ENCODE peak calls at places on chromosome 22, in four cellular contexts. One of them, this sample, is unnamed.

GRCh38 chr22:39778055-39778454 is 115.5 kb downstream of the ENTHD1 start:
- DNase-seq in HAP-1: no peak
- DNase-seq in aorta: no peak
- DNase-seq in epithelial cell of esophagus: no peak
- DNase-seq in this sample: no peak

GRCh38 chr22:50621948-50622722 is 5.8 kb downstream of the ARSA start:
- DNase-seq in epithelial cell of esophagus: peak
- DNase-seq in HAP-1: no peak
- DNase-seq in aorta: no peak
- DNase-seq in this sample: no peak

GRCh38 chr22:19331975-19332374 is 40.5 kb upstream of the CLTCL1 start:
- DNase-seq in HAP-1: no peak
- DNase-seq in aorta: no peak
- DNase-seq in epithelial cell of esophagus: no peak
- DNase-seq in this sample: no peak

GRCh38 chr22:22704156-22704946 is 59.9 kb downstream of the GGTLC2 start:
- DNase-seq in epithelial cell of esophagus: no peak
- DNase-seq in HAP-1: no peak
- DNase-seq in aorta: no peak
- DNase-seq in this sample: no peak

GRCh38 chr22:47659467-47660302 is 897.2 kb downstream of the TBC1D22A start:
- DNase-seq in aorta: no peak
- DNase-seq in HAP-1: no peak
- DNase-seq in epithelial cell of esophagus: no peak
- DNase-seq in this sample: no peak

GRCh38 chr22:19853879-19854777 is 546 bp downstream of the GNB1L start:
- DNase-seq in epithelial cell of esophagus: no peak
- DNase-seq in aorta: peak
- DNase-seq in HAP-1: peak
- DNase-seq in this sample: peak

GRCh38 chr22:29268511-29269229 is 602 bp downstream of the EWSR1 start:
- DNase-seq in aorta: peak
- DNase-seq in epithelial cell of esophagus: peak
- DNase-seq in HAP-1: peak
- DNase-seq in this sample: peak

GRCh38 chr22:27810566-27810965 is 9.0 kb upstream of the MN1 start:
- DNase-seq in epithelial cell of esophagus: no peak
- DNase-seq in HAP-1: no peak
- DNase-seq in aorta: peak
- DNase-seq in this sample: no peak

GRCh38 chr22:23071163-23072034 is 1.1 kb downstream of the GNAZ start:
- DNase-seq in HAP-1: peak
- DNase-seq in epithelial cell of esophagus: no peak
- DNase-seq in aorta: peak
- DNase-seq in this sample: no peak

GRCh38 chr22:31346255-31346732 is at the start of gene PATZ1:
- DNase-seq in HAP-1: peak
- DNase-seq in epithelial cell of esophagus: peak
- DNase-seq in aorta: peak
- DNase-seq in this sample: peak

GRCh38 chr22:43917523-43917922 is 6.1 kb upstream of the PNPLA3 start:
- DNase-seq in HAP-1: no peak
- DNase-seq in aorta: peak
- DNase-seq in epithelial cell of esophagus: no peak
- DNase-seq in this sample: no peak

GRCh38 chr22:19495562-19496323 is 16.0 kb downstream of the CDC45 start:
- DNase-seq in HAP-1: no peak
- DNase-seq in aorta: no peak
- DNase-seq in epithelial cell of esophagus: peak
- DNase-seq in this sample: no peak

GRCh38 chr22:20758688-20759087 is 15.2 kb upstream of the SERPIND1 start:
- DNase-seq in aorta: no peak
- DNase-seq in epithelial cell of esophagus: no peak
- DNase-seq in HAP-1: peak
- DNase-seq in this sample: no peak

GRCh38 chr22:50174382-50175190 is 4.1 kb downstream of the PANX2 start:
- DNase-seq in HAP-1: no peak
- DNase-seq in aorta: peak
- DNase-seq in epithelial cell of esophagus: no peak
- DNase-seq in this sample: no peak

GRCh38 chr22:20625270-20625669 is 117.9 kb downstream of the MED15 start:
- DNase-seq in HAP-1: no peak
- DNase-seq in aorta: no peak
- DNase-seq in epithelial cell of esophagus: no peak
- DNase-seq in this sample: no peak

GRCh38 chr22:29762263-29762662 is 4.5 kb downstream of the ZMAT5 start:
- DNase-seq in epithelial cell of esophagus: peak
- DNase-seq in aorta: no peak
- DNase-seq in HAP-1: no peak
- DNase-seq in this sample: no peak

GRCh38 chr22:40517631-40518030 is 118.9 kb downstream of the MRTFA start:
- DNase-seq in aorta: no peak
- DNase-seq in HAP-1: peak
- DNase-seq in epithelial cell of esophagus: no peak
- DNase-seq in this sample: no peak

GRCh38 chr22:20013382-20013871 is 3.2 kb downstream of the ARVCF start:
- DNase-seq in HAP-1: peak
- DNase-seq in epithelial cell of esophagus: peak
- DNase-seq in aorta: peak
- DNase-seq in this sample: peak

GRCh38 chr22:30262917-30263741 is 3.5 kb downstream of the OSM start:
- DNase-seq in HAP-1: peak
- DNase-seq in epithelial cell of esophagus: peak
- DNase-seq in aorta: peak
- DNase-seq in this sample: peak

GRCh38 chr22:24440718-24441405 is 13.5 kb downstream of the ADORA2A start:
- DNase-seq in epithelial cell of esophagus: no peak
- DNase-seq in HAP-1: no peak
- DNase-seq in aorta: peak
- DNase-seq in this sample: no peak
- H3K4me3 ChIP-seq in epithelial cell of esophagus: no peak
- H3K4me3 ChIP-seq in HAP-1: no peak
- H3K4me3 ChIP-seq in aorta: no peak
- H3K4me3 ChIP-seq in this sample: no peak

DNA sequence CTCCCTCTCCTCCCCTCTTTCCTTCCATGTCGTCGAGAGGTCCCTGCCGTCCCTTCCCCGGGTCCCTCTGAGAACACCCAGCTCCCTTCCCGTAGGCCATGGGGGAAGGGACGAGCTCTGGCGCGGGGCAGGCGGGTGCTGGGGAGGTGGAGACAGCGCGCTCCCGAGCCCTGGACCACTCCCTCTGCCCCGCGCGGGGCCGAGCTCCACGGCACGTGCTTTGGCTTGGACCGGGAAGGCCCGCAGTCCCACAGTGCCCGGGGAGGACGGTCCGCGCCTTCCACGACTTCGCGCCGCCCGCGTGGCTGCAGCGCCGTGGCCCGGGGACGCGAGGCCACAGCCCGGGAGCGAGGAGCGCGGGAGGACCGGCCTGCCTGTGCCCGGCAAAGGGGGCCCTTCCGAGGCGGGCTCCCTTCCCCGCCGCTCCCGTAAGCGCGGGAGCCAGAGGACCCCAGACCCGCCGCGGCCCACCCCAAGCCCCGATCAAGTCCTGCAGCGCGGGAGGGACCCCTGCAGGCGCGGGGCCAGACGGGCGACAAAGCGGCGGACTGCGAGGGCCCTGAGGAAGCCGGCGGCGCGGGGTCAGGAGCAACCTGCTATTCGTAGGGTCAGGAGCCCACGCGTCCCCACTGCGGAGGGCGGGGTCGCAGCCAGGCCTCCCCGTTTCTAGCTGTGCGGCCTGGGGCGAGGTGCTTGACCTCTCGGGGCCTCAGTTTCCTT is 110.4 kb downstream of the WNT7B start:
- DNase-seq in epithelial cell of esophagus: no peak
- DNase-seq in aorta: no peak
- DNase-seq in HAP-1: peak
- DNase-seq in this sample: no peak
- H3K4me3 ChIP-seq in epithelial cell of esophagus: no peak
- H3K4me3 ChIP-seq in aorta: no peak
- H3K4me3 ChIP-seq in HAP-1: no peak
- H3K4me3 ChIP-seq in this sample: no peak

DNA sequence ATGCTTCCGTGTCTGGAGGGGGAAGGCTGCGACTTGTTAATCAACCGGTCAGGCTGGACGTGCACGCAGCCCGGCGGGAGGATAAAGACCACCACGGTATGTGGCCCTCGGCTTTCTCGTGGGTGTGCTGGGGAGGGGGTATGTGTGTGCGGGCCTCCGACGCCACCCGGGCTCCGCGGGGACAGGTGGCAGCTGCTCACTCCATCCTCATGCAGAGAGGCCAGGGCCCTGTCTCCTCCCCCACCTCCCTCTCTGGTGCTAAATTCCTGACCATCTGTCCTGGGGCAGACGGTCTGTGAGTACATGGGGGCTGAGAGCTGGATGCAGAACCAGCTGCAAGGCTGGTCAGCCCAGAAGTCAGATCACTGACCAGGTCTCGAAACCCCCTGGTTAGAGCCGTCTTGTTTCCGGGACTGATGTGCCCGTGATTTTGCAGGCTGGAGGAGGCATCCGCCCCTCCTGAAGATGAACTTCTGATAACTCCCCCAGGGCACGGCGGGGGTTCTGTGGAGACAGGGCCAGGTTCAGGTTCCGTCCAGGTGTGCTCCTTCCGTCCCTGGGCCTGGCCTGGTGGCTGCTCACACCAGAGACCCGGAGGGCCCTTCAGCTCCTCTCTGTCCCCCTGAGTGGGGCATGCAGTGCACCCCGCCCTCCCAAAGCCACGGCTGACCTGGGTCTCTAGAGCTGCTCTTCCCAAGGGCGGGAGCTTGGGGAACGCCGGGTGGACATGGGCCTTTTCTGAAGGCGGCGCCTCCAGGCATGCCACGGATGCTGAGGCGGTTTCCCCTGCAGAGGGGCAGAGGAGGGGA is 1119.7 kb downstream of the BRD1 start:
- DNase-seq in epithelial cell of esophagus: no peak
- DNase-seq in HAP-1: no peak
- DNase-seq in aorta: peak
- DNase-seq in this sample: no peak
- H3K4me3 ChIP-seq in epithelial cell of esophagus: no peak
- H3K4me3 ChIP-seq in HAP-1: no peak
- H3K4me3 ChIP-seq in aorta: no peak
- H3K4me3 ChIP-seq in this sample: no peak

DNA sequence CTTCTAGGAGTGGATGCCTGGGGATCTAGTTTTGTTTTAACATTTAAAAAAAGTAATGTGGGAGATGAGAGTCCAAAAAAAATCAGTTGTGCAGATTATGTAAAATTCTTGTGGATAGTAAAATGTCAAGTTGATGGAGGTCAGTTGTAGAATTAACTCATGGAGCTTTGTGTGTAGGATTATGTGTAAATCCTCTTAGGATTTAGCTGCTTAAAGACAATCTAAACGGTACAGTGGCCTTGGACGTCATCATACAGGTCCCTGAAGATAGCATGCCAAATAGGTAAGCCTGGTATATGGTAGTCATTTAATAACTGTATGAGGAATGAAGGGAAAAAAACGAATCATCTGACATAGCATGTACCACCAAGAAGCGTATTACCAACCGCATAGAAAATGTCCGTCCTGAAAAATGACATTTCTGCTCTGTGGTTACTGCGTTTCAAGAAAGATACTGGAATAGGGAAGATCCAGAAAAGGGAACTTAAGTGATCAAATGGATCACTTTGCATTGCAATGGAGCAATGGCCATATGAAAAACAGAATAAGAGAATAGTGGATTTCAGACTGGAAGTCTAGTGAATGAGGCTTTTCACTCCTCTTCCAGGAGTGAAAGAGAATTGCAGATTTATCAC is 61.3 kb downstream of the BCL2L13 start:
- DNase-seq in aorta: no peak
- DNase-seq in HAP-1: peak
- DNase-seq in epithelial cell of esophagus: no peak
- DNase-seq in this sample: no peak
- H3K4me3 ChIP-seq in aorta: no peak
- H3K4me3 ChIP-seq in HAP-1: no peak
- H3K4me3 ChIP-seq in epithelial cell of esophagus: no peak
- H3K4me3 ChIP-seq in this sample: no peak

GRCh38 chr22:46046299-46046685 is 69.3 kb upstream of the WNT7B start:
- DNase-seq in HAP-1: no peak
- DNase-seq in epithelial cell of esophagus: no peak
- DNase-seq in aorta: peak
- DNase-seq in this sample: no peak

GRCh38 chr22:46045459-46046298 is 68.7 kb upstream of the WNT7B start:
- DNase-seq in epithelial cell of esophagus: no peak
- DNase-seq in aorta: peak
- DNase-seq in HAP-1: no peak
- DNase-seq in this sample: no peak

GRCh38 chr22:46047226-46047625 is 70.3 kb upstream of the WNT7B start:
- DNase-seq in epithelial cell of esophagus: no peak
- DNase-seq in aorta: no peak
- DNase-seq in HAP-1: no peak
- DNase-seq in this sample: no peak

GRCh38 chr22:46049726-46050450 is 72.9 kb upstream of the WNT7B start:
- DNase-seq in epithelial cell of esophagus: peak
- DNase-seq in aorta: peak
- DNase-seq in HAP-1: no peak
- DNase-seq in this sample: peak

GRCh38 chr22:46047841-46048595 is 71.1 kb upstream of the WNT7B start:
- DNase-seq in epithelial cell of esophagus: no peak
- DNase-seq in HAP-1: no peak
- DNase-seq in aorta: peak
- DNase-seq in this sample: no peak
- H3K4me3 ChIP-seq in epithelial cell of esophagus: no peak
- H3K4me3 ChIP-seq in HAP-1: no peak
- H3K4me3 ChIP-seq in aorta: no peak
- H3K4me3 ChIP-seq in this sample: no peak

DNA sequence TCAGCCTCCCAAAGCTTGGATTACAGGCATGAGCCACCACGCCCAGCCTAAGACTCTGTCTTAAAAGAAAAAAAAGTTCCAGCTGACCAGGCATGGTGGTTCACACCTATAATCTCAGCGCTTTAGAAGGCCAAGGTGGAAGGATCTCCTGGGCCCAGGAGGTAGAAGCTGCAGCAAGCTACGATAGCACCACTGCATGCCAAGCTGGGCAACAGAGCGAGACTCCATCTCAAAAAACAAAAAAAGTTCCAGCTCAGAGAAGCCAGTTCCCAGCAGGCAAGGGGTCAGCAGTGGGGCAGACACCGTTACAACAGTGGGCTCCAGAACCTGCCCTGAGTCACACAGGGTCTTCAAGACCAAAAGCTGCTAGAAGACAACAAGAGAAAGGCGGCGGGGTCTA is 3.3 kb downstream of the TMEM184B start:
- DNase-seq in HAP-1: no peak
- DNase-seq in aorta: no peak
- DNase-seq in epithelial cell of esophagus: no peak
- DNase-seq in this sample: no peak
- H3K4me3 ChIP-seq in HAP-1: no peak
- H3K4me3 ChIP-seq in aorta: no peak
- H3K4me3 ChIP-seq in epithelial cell of esophagus: no peak
- H3K4me3 ChIP-seq in this sample: no peak